ENCODE peak calls at places on chromosomes 16 and 17, in six cellular contexts. Z is GM23248, V is tibial nerve, Y is right cardiac atrium, O is body of pancreas, H is fibroblast of lung. S is an unnamed sample.

GRCh38 chr17:55334285-55334684 is 69.5 kb downstream of the HLF start:
- DNase-seq in H (peak), Y (no peak), V (no peak), O (no peak), Z (peak), S (no peak)

GRCh38 chr17:50062323-50063243 is 6.7 kb downstream of the ITGA3 start:
- DNase-seq in V (no peak), Y (peak), H (peak), O (peak), Z (peak), S (no peak)

GRCh38 chr17:79778504-79779087 is 648 bp downstream of the CBX2 start:
- DNase-seq in O (no peak), V (no peak), Z (no peak), Y (peak), H (no peak), S (no peak)

GRCh38 chr17:59513934-59514841 is 51.2 kb upstream of the DHX40 start:
- DNase-seq in H (peak), O (peak), V (peak), Y (peak), Z (peak), S (no peak)

GRCh38 chr16:1909661-1910231 is 8.5 kb downstream of the HS3ST6 start:
- DNase-seq in Y (no peak), Z (no peak), H (no peak), V (no peak), O (no peak), S (no peak)

GRCh38 chr17:76585048-76585648 is 512 bp downstream of the ST6GALNAC2 start:
- DNase-seq in Z (peak), H (peak), Y (peak), O (no peak), V (no peak), S (no peak)

GRCh38 chr16:4272114-4272954 is 489 bp downstream of the TFAP4 start:
- DNase-seq in V (no peak), H (peak), Y (peak), O (peak), Z (peak), S (no peak)

GRCh38 chr17:5344914-5345313 is 62.8 kb downstream of the RABEP1 start:
- DNase-seq in V (no peak), H (no peak), Y (no peak), Z (no peak), O (no peak), S (no peak)

GRCh38 chr17:67439269-67439668 is 62.2 kb downstream of the PITPNC1 start:
- DNase-seq in O (no peak), Z (no peak), V (no peak), Y (no peak), H (no peak), S (no peak)

GRCh38 chr16:55039931-55040330 is 109.3 kb downstream of the IRX5 start:
- DNase-seq in V (no peak), Z (no peak), Y (no peak), H (no peak), O (no peak), S (no peak)
- H3K27ac ChIP-seq in V (no peak), Z (no peak), Y (no peak), H (no peak), O (no peak), S (no peak)

DNA sequence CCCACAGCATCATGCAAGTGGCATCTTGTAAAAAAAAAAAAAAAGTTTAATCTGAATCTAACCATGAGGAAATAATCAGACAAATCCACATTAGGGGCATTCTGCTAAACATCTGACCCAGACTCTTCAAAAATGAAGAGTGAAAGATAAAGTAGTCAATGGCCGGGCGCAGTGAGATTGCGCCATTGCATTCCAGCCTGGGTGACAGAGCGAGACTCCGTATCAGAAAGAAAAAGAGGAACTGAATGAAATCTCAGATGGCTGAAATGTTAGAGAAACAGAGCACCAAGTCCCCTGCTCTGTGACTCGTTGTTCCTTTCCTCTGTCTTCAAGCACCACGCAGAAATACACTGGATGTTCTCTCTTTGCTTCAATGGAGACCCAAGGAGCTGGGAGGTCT is 12.7 kb upstream of the RNF135 start:
- DNase-seq in V (no peak), Y (no peak), O (peak), H (no peak), Z (peak), S (no peak)
- H3K27ac ChIP-seq in V (no peak), Y (peak), O (no peak), H (no peak), Z (no peak), S (peak)

DNA sequence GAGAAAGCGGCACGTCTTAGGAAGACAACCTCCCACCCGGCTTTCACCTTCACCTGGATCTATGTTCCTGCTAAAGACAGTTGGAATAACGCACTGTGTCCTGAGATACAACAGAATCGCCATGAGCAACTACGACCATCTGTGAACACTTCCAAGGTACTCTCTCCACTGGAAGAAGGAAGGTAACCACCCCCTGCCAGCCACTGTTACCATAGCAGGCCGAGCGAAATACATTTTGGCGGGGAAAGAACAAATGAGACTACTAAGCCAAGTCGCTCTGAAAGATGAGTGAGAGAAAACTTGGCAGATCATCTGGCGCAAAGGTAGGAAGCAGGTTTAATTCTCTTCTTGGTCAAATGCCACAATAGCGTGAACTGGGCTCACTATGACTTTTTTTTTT is 9.8 kb downstream of the CRK start:
- DNase-seq in H (no peak), Y (no peak), V (no peak), O (no peak), Z (no peak), S (no peak)
- H3K27ac ChIP-seq in H (no peak), Y (peak), V (no peak), O (no peak), Z (no peak), S (no peak)

DNA sequence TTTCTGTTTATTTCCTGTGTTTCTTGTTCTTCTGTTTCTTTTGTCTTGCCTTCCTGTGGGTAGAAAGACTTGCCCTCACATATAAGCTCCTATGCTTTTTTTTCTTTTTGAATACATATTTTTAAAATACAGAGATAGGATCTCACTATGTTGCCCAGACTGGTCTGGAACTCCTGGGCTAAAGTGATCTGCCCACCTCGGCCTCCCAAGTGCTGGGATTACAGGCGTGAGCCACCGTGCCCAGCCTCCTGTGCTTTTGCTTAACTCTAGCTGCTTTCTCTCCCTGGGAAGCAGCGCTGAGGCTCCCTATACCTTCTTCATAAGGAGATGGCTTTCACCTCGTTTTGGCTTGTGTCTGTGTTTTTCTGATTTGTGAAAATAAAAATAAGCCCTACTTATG is 93.4 kb upstream of the FA2H start:
- DNase-seq in H (no peak), V (no peak), Z (no peak), Y (no peak), O (no peak), S (no peak)
- H3K27ac ChIP-seq in H (no peak), V (no peak), Z (no peak), Y (no peak), O (no peak), S (no peak)

DNA sequence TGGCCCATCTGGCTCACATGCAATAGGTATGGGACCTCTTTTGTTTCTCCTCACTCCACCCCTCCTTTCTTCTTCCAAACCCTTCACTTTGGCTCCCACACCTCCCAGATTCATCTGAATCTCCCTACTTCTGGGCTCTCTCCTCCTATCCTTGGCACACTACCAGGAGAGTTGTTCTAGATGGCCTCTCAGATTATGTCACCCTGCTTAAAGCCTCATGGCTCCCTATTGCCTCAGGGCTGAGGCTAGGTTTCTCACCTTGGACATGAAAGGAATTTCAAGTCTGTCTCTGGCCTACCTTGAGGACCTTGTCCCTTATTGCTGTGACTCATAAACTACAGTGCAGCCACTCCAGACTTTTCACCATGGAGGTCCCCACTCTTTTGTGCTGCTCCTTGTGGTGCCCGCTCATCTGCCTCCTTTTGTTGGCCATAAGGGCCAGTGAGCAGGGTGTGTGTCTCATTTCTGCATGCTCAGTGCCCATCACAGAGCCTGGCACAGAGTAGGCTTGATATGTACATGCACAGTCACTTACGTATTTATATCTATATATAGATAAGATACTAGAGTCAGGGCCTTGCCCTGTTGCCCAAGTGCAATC is 1.0 kb upstream of the MFAP4 start:
- DNase-seq in V (peak), O (peak), H (no peak), Y (no peak), Z (peak), S (no peak)
- H3K27ac ChIP-seq in V (peak), O (no peak), H (peak), Y (peak), Z (peak), S (peak)